ENCODE peak calls at places on chromosomes 5 and 9, in seven cellular contexts. H, T, B, C, K, W and J are unnamed samples.

GRCh38 chr5:139306197-139306596 is 12.7 kb downstream of the MATR3 start:
- ATAC-seq in H (no peak), B (no peak), C (no peak), W (no peak), T (no peak), K (no peak), J (peak; percentile 64)

GRCh38 chr9:110104201-110104845 is 103.6 kb downstream of the C9orf152 start:
- ATAC-seq in T (no peak), K (no peak), W (no peak), H (no peak), C (no peak), B (peak; percentile 48), J (no peak)

GRCh38 chr5:115028557-115028956 is 141.2 kb downstream of the TRIM36 start:
- ATAC-seq in W (no peak), K (no peak), T (no peak), C (no peak), B (no peak), H (no peak), J (no peak)

GRCh38 chr9:121667890-121668289 is 16.5 kb downstream of the DAB2IP start:
- ATAC-seq in T (no peak), W (no peak), C (no peak), H (no peak), B (no peak), K (no peak), J (no peak)

GRCh38 chr9:108582716-108583115 is 273.1 kb downstream of the ACTL7B start:
- ATAC-seq in B (no peak), K (no peak), C (no peak), T (no peak), W (no peak), H (no peak), J (no peak)

GRCh38 chr5:56494300-56494704 is 261.2 kb upstream of the ANKRD55 start:
- ATAC-seq in W (peak; percentile 72), C (no peak), H (no peak), T (no peak), B (peak; percentile 47), K (no peak), J (no peak)

GRCh38 chr5:110752953-110753352 is 14.1 kb downstream of the SLC25A46 start:
- ATAC-seq in B (no peak), W (no peak), T (no peak), H (no peak), K (no peak), C (no peak), J (peak; percentile 62)

GRCh38 chr9:135884328-135885035 is 22.9 kb downstream of the CAMSAP1 start:
- ATAC-seq in C (no peak), H (no peak), B (no peak), W (no peak), K (no peak), T (peak; percentile 13), J (no peak)

GRCh38 chr9:129677456-129677855 is 12.0 kb downstream of the PRRX2 start:
- ATAC-seq in C (no peak), H (no peak), W (peak; percentile 53), B (no peak), K (peak; percentile 43), T (no peak), J (no peak)

GRCh38 chr9:134125413-134126095 is 10.3 kb upstream of the WDR5 start:
- ATAC-seq in W (no peak), B (no peak), K (peak; percentile 6), C (no peak), H (no peak), T (no peak), J (no peak)

GRCh38 chr5:107997338-107997979 is 326.7 kb upstream of the EFNA5 start:
- ATAC-seq in B (no peak), K (no peak), C (no peak), H (no peak), W (no peak), T (peak; percentile 84), J (no peak)

GRCh38 chr5:55037816-55038379 is 13.8 kb downstream of the GZMK start:
- ATAC-seq in T (no peak), H (no peak), C (no peak), W (no peak), K (no peak), B (no peak), J (no peak)

GRCh38 chr9:133114451-133114885 is 6.6 kb downstream of the RALGDS start:
- ATAC-seq in C (peak; percentile 83), T (peak; percentile 18), W (peak; percentile 68), H (peak; percentile 51), B (peak; percentile 38), K (peak; percentile 6), J (no peak)

GRCh38 chr9:135010363-135010860 is 77.1 kb upstream of the OLFM1 start:
- ATAC-seq in W (no peak), C (no peak), T (no peak), B (peak; percentile 62), K (no peak), H (no peak), J (no peak)

GRCh38 chr5:40446910-40447309 is 232.8 kb upstream of the PTGER4 start:
- ATAC-seq in B (peak; percentile 69), C (no peak), W (no peak), K (no peak), T (peak; percentile 100), H (peak; percentile 21), J (peak; percentile 86)

GRCh38 chr9:121288874-121289553 is 21.1 kb downstream of the GSN start:
- ATAC-seq in W (peak; percentile 23), C (peak; percentile 18), H (no peak), T (no peak), B (peak; percentile 72), K (peak; percentile 59), J (no peak)

GRCh38 chr5:176530983-176531901 is 6.0 kb downstream of the RNF44 start:
- ATAC-seq in K (no peak), B (no peak), H (no peak), C (no peak), W (no peak), T (no peak), J (peak; percentile 28)

GRCh38 chr5:149299451-149300054 is 27.9 kb downstream of the AFAP1L1 start:
- ATAC-seq in C (peak; percentile 54), H (no peak), K (peak; percentile 22), T (no peak), W (no peak), B (peak; percentile 14), J (no peak)

GRCh38 chr5:154767537-154767936 is 12.4 kb downstream of the LARP1 start:
- ATAC-seq in T (no peak), C (no peak), H (peak; percentile 25), W (no peak), K (no peak), B (no peak), J (peak; percentile 25)

GRCh38 chr9:107740088-107740980 is 250.8 kb upstream of the KLF4 start:
- ATAC-seq in B (peak; percentile 23), K (peak; percentile 55), H (no peak), C (no peak), W (peak; percentile 26), T (no peak), J (no peak)